ENCODE peak calls at places on chromosomes 13 and 19, in ten cellular contexts. O is heart left ventricle, X is prostate gland, M is GM12878, B is mucosa of descending colon, L is endodermal cell, W is fibroblast of lung, A is PC-9, C is Peyer's patch, F is tibial artery. D is an unnamed sample.

GRCh38 chr19:38264486-38265212 is at the start of gene SPINT2:
- DNase-seq in O (no peak), X (no peak), M (no peak), B (no peak), L (peak; percentile 95), W (no peak), A (no peak), C (no peak), F (no peak), D (no peak)

GRCh38 chr13:31764556-31764955 is 25.2 kb downstream of the RXFP2 start:
- DNase-seq in O (no peak), X (no peak), M (no peak), B (no peak), L (no peak), W (peak; percentile 27), A (no peak), C (no peak), F (no peak), D (no peak)

GRCh38 chr13:97261254-97262015 is 39.3 kb downstream of the MBNL2 start:
- DNase-seq in O (no peak), X (no peak), M (no peak), B (no peak), L (no peak), W (no peak), A (no peak), C (no peak), F (no peak), D (no peak)

GRCh38 chr19:43694553-43694952 is 21.3 kb upstream of the IRGC start:
- DNase-seq in O (no peak), X (peak; percentile 28), M (no peak), B (no peak), L (no peak), W (no peak), A (no peak), C (no peak), F (no peak), D (no peak)

GRCh38 chr13:45681101-45681500 is 21.0 kb upstream of the CBY2 start:
- DNase-seq in O (no peak), X (no peak), M (no peak), B (no peak), L (no peak), W (peak; percentile 14), A (no peak), C (no peak), F (no peak), D (no peak)

GRCh38 chr19:47156861-47157454 is 26.3 kb downstream of the SAE1 start:
- DNase-seq in O (no peak), X (no peak), M (peak; percentile 24), B (no peak), L (no peak), W (peak; percentile 78), A (no peak), C (no peak), F (no peak), D (no peak)

GRCh38 chr19:34662919-34663318 is 14.0 kb downstream of the SCGB2B2 start:
- DNase-seq in O (no peak), X (no peak), M (no peak), B (no peak), L (peak; percentile 74), W (no peak), A (no peak), C (no peak), F (no peak), D (no peak)

GRCh38 chr19:5261151-5261890 is 79.3 kb downstream of the PTPRS start:
- DNase-seq in O (no peak), X (peak; percentile 94), M (no peak), B (no peak), L (no peak), W (no peak), A (peak; percentile 68), C (no peak), F (no peak), D (no peak)

GRCh38 chr13:45333973-45334922 is 6.7 kb downstream of the TPT1 start:
- DNase-seq in O (no peak), X (no peak), M (no peak), B (no peak), L (peak; percentile 64), W (peak; percentile 74), A (no peak), C (peak; percentile 59), F (no peak), D (no peak)

GRCh38 chr19:32201661-32202060 is 143.7 kb upstream of the ZNF507 start:
- DNase-seq in O (no peak), X (no peak), M (no peak), B (no peak), L (no peak), W (no peak), A (no peak), C (no peak), F (no peak), D (no peak)

GRCh38 chr13:106859505-106859904 is 291.6 kb upstream of the ARGLU1 start:
- DNase-seq in O (no peak), X (no peak), M (no peak), B (no peak), L (peak; percentile 66), W (no peak), A (peak; percentile 68), C (no peak), F (no peak), D (no peak)

GRCh38 chr13:111531505-111531904 is 211.1 kb downstream of the TEX29 start:
- DNase-seq in O (no peak), X (no peak), M (no peak), B (no peak), L (no peak), W (no peak), A (no peak), C (no peak), F (no peak), D (no peak)

GRCh38 chr19:13008926-13009787 is 13.9 kb downstream of the NFIX start:
- DNase-seq in O (no peak), X (no peak), M (no peak), B (no peak), L (peak; percentile 59), W (no peak), A (no peak), C (no peak), F (no peak), D (peak; percentile 35)

GRCh38 chr13:26618726-26619125 is 61.2 kb downstream of the WASF3 start:
- DNase-seq in O (no peak), X (no peak), M (no peak), B (no peak), L (no peak), W (peak; percentile 58), A (no peak), C (no peak), F (no peak), D (no peak)

GRCh38 chr19:36259211-36259610 is 44.3 kb downstream of the ZNF146 start:
- DNase-seq in O (no peak), X (no peak), M (no peak), B (no peak), L (no peak), W (no peak), A (no peak), C (no peak), F (no peak), D (no peak)

GRCh38 chr19:36256064-36256463 is 41.2 kb downstream of the ZNF146 start:
- DNase-seq in O (no peak), X (no peak), M (no peak), B (no peak), L (no peak), W (no peak), A (no peak), C (no peak), F (no peak), D (no peak)

GRCh38 chr19:36256853-36257511 is 42.1 kb downstream of the ZNF146 start:
- DNase-seq in O (no peak), X (no peak), M (no peak), B (no peak), L (no peak), W (no peak), A (no peak), C (no peak), F (no peak), D (no peak)

GRCh38 chr19:36258028-36258875 is 43.3 kb downstream of the ZNF146 start:
- DNase-seq in O (no peak), X (no peak), M (no peak), B (no peak), L (no peak), W (no peak), A (no peak), C (no peak), F (no peak), D (no peak)

GRCh38 chr19:36257512-36257876 is 42.6 kb downstream of the ZNF146 start:
- DNase-seq in O (peak; percentile 31), X (no peak), M (no peak), B (no peak), L (no peak), W (no peak), A (no peak), C (no peak), F (no peak), D (no peak)
- H3K4me3 ChIP-seq in O (peak overlapping the region; percentile 67), X (peak overlapping the region; percentile 34), M (no peak overlapping the region), B (no peak overlapping the region), L (peak overlapping the region; percentile 76), W (no peak overlapping the region), A (no peak overlapping the region), C (no peak overlapping the region), F (peak overlapping the region; percentile 22), D (no peak overlapping the region)

GRCh38 chr19:44719262-44719701 is 20.3 kb downstream of the CEACAM16 start:
- DNase-seq in O (no peak), X (no peak), M (no peak), B (no peak), L (peak; percentile 66), W (no peak), A (no peak), C (no peak), F (no peak), D (no peak)
- H3K4me1 ChIP-seq in O (peaks cover 54% of the 10 kb centered on the region), X (peaks cover 5% of the 10 kb centered on the region), M (peaks cover 45% of the 10 kb centered on the region), B (peaks cover 25% of the 10 kb centered on the region), L (peaks cover 5% of the 10 kb centered on the region), W (peaks cover 8% of the 10 kb centered on the region), A (peaks cover 64% of the 10 kb centered on the region), C (peaks cover 27% of the 10 kb centered on the region), F (no peaks in the 10 kb centered on the region), D (peaks cover 9% of the 10 kb centered on the region)

DNA sequence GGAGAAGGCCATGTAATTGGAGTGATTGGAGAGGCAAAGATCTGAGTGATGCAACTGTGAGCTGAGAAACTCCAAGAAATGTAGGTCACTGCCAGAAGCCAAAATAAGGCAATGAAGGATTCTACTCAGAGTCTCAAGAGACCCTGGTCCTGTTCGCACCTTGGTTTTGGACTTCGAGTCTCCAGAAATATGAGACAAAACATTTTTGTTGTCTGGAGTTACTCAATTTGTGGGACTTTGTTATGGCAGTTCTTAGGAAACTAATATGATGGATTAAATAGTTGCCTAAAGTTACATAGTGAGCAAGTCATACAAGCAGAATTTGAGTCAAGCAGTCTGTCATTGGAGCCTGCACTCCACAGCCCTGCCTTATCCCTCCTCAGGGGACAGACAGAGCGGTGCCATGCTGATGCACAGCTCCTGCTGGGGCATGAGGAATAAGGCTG is 104.2 kb downstream of the ITGBL1 start:
- DNase-seq in O (no peak), X (no peak), M (no peak), B (no peak), L (no peak), W (no peak), A (no peak), C (no peak), F (peak; percentile 38), D (no peak)
- TF ChIP-seq CTCF in O (no peak), X (no peak), M (no peak), B (no peak), L (no peak), W (no peak), A (no peak), C (no peak), F (no peak), D (no peak)

DNA sequence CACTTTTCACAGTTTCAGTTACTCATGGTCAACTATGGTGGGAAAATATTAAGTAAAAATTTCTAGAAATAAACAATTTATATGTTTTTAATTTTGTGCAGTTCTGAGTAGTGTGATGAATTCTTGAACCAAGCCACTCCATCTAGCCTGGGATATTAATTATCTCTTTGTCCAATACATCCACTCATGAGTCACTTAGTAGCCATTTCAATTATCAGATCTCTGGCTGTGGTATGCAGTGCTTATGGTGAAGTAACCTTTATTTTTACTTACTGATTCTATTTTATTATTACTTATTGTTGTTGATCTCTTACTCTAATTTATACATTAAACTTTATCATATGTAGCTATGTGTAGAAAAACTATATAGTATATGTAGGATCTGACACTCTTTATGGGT is 128.9 kb upstream of the KLHL1 start:
- DNase-seq in O (no peak), X (no peak), M (no peak), B (no peak), L (no peak), W (peak; percentile 23), A (no peak), C (no peak), F (no peak), D (no peak)
- H3K4me3 ChIP-seq in O (no peak overlapping the region), X (no peak overlapping the region), M (no peak overlapping the region), B (no peak overlapping the region), L (no peak overlapping the region), W (no peak overlapping the region), A (no peak overlapping the region), C (no peak overlapping the region), F (no peak overlapping the region), D (no peak overlapping the region)